ENCODE peak calls at places on chromosomes 4 and X, in ten cellular contexts. X is upper lobe of left lung, I is suprapubic skin, E is sigmoid colon, Q is stomach, M is H1, N is HCT116, K is transverse colon, Y is endothelial cell of umbilical vein, R is esophagus muscularis mucosa. F is an unnamed sample.

GRCh38 chr4:25484243-25484721 is 107.2 kb downstream of the ANAPC4 start:
- DNase-seq in X (no peak), I (no peak), E (no peak), Q (no peak), M (no peak), N (no peak), K (no peak), Y (no peak), R (no peak), F (no peak)

GRCh38 chr4:72974694-72975487 is 94.6 kb downstream of the COX18 start:
- DNase-seq in X (no peak), I (no peak), E (no peak), Q (no peak), M (no peak), N (no peak), K (no peak), Y (peak), R (no peak), F (no peak)

GRCh38 chr4:40548256-40548655 is 81.4 kb downstream of the RBM47 start:
- DNase-seq in X (no peak), I (no peak), E (no peak), Q (no peak), M (no peak), N (no peak), K (no peak), Y (no peak), R (no peak), F (no peak)

GRCh38 chr4:148355442-148356123 is 86.6 kb downstream of the NR3C2 start:
- DNase-seq in X (no peak), I (no peak), E (no peak), Q (no peak), M (no peak), N (no peak), K (no peak), Y (peak), R (no peak), F (no peak)

GRCh38 chr4:181956502-181956901 is 286.7 kb upstream of the TENM3 start:
- DNase-seq in X (no peak), I (no peak), E (no peak), Q (no peak), M (no peak), N (no peak), K (no peak), Y (no peak), R (no peak), F (no peak)

GRCh38 chr4:149344436-149344835 is 471.2 kb downstream of the IQCM start:
- DNase-seq in X (no peak), I (no peak), E (no peak), Q (no peak), M (no peak), N (no peak), K (no peak), Y (no peak), R (no peak), F (no peak)

GRCh38 chr4:54581807-54582206 is 76.0 kb upstream of the KIT start:
- DNase-seq in X (no peak), I (no peak), E (no peak), Q (no peak), M (no peak), N (no peak), K (no peak), Y (no peak), R (no peak), F (no peak)

GRCh38 chr4:1017211-1017610 is 5.8 kb downstream of the FGFRL1 start:
- DNase-seq in X (peak), I (no peak), E (no peak), Q (no peak), M (no peak), N (no peak), K (no peak), Y (no peak), R (no peak), F (no peak)

GRCh38 chr4:13238936-13239335 is 245.2 kb downstream of the RAB28 start:
- DNase-seq in X (no peak), I (no peak), E (no peak), Q (no peak), M (no peak), N (no peak), K (no peak), Y (no peak), R (no peak), F (no peak)

GRCh38 chrX:14956813-14957212 is 83.6 kb downstream of the MOSPD2 start:
- DNase-seq in X (no peak), I (no peak), E (no peak), Q (no peak), M (no peak), N (no peak), K (no peak), Y (peak), R (no peak), F (no peak)

DNA sequence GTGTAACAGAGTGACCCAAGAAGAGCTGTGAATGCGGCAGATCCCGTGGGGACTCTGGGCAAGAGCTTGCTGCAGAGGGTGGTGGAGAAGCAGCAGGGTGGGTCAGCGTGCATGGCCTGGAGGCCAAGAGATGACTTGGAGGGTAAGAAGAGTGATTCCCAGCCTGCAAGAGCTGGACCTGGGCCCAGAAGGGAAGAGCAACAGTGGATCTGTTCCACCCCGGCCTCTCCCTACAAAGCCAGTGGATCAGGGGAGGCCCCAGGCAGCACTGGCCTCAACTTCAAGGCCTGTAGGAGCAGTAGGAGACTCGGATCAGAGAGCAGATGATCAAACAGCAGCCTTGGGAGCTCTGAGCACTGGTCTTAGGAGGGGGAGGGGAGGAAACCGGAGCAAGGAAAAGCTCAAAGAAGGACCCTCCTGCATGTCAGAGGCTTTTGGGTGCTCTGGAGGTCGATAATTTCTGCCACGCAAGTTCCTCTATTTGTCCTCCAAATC is 7.6 kb downstream of the L1CAM start:
- DNase-seq in X (no peak), I (no peak), E (no peak), Q (no peak), M (no peak), N (no peak), K (no peak), Y (no peak), R (no peak), F (no peak)
- TF ChIP-seq POLR2AphosphoS5 in X (no peak), I (no peak), E (no peak), Q (no peak), M (no peak), N (no peak), K (no peak), Y (no peak), R (no peak), F (no peak)

GRCh38 chr4:145732895-145733880 is 53.2 kb downstream of the C4orf51 start:
- DNase-seq in X (peak), I (peak), E (peak), Q (peak), M (peak), N (peak), K (peak), Y (peak), R (peak), F (peak)
- TF ChIP-seq CTCF in X (no peak), I (no peak), E (no peak), Q (no peak), M (no peak), N (no peak), K (no peak), Y (no peak), R (peak), F (no peak)

GRCh38 chrX:49172280-49172780 is 632 bp downstream of the PLP2 start:
- DNase-seq in X (peak), I (peak), E (peak), Q (peak), M (no peak), N (no peak), K (peak), Y (peak), R (no peak), F (peak)
- TF ChIP-seq POLR2A in X (no peak), I (no peak), E (no peak), Q (no peak), M (no peak), N (no peak), K (peak), Y (peak), R (no peak), F (peak)

GRCh38 chr4:173399016-173399415 is at the start of gene SCRG1:
- DNase-seq in X (no peak), I (no peak), E (peak), Q (no peak), M (no peak), N (no peak), K (no peak), Y (no peak), R (no peak), F (peak)

GRCh38 chr4:173397604-173398003 is 1.3 kb downstream of the SCRG1 start:
- DNase-seq in X (no peak), I (no peak), E (no peak), Q (no peak), M (no peak), N (no peak), K (no peak), Y (no peak), R (no peak), F (no peak)

GRCh38 chr4:173403051-173403450 is 4.1 kb upstream of the SCRG1 start:
- DNase-seq in X (no peak), I (no peak), E (no peak), Q (no peak), M (no peak), N (no peak), K (no peak), Y (no peak), R (no peak), F (no peak)

GRCh38 chr4:173398251-173398650 is 665 bp downstream of the SCRG1 start:
- DNase-seq in X (no peak), I (no peak), E (no peak), Q (no peak), M (no peak), N (no peak), K (no peak), Y (no peak), R (no peak), F (no peak)
- TF ChIP-seq POLR2AphosphoS5 in X (no peak), I (no peak), E (no peak), Q (no peak), M (no peak), N (no peak), K (no peak), Y (no peak), R (no peak), F (no peak)